ENCODE peak calls at places on chromosome X, in seven cellular contexts. One of them, this sample, is unnamed.

GRCh38 chrX:45711231-45711630 is 510.6 kb upstream of the DIPK2B start:
- DNase-seq in T-helper 1 cell: no peak
- DNase-seq in activated CD4-positive, alpha-beta memory T cell treated with anti-CD3 and anti-CD28 coated beads for 36 hours: no peak
- DNase-seq in astrocyte of the hippocampus: peak
- DNase-seq in activated CD4-positive, alpha-beta T cell treated with anti-CD3 and anti-CD28 coated beads, Interleukin-2, amount 10 ng/mL, durations not matched to agents 24 days and 14 days: no peak
- DNase-seq in HFF-Myc: no peak
- DNase-seq in stimulated activated CD4-positive, alpha-beta T cell treated with anti-CD3 and anti-CD28 coated beads, Interleukin-1b, Interleukin-23, amount 100 ng/mL, for 24 hours: no peak
- DNase-seq in this sample: no peak

GRCh38 chrX:46216406-46216805 is 328.8 kb downstream of the ZNF674 start:
- DNase-seq in activated CD4-positive, alpha-beta T cell treated with anti-CD3 and anti-CD28 coated beads, Interleukin-2, amount 10 ng/mL, durations not matched to agents 24 days and 14 days: no peak
- DNase-seq in stimulated activated CD4-positive, alpha-beta T cell treated with anti-CD3 and anti-CD28 coated beads, Interleukin-1b, Interleukin-23, amount 100 ng/mL, for 24 hours: no peak
- DNase-seq in astrocyte of the hippocampus: peak
- DNase-seq in T-helper 1 cell: no peak
- DNase-seq in HFF-Myc: no peak
- DNase-seq in activated CD4-positive, alpha-beta memory T cell treated with anti-CD3 and anti-CD28 coated beads for 36 hours: no peak
- DNase-seq in this sample: no peak

GRCh38 chrX:82087699-82088098 is 885.8 kb downstream of the SH3BGRL start:
- DNase-seq in astrocyte of the hippocampus: no peak
- DNase-seq in T-helper 1 cell: no peak
- DNase-seq in HFF-Myc: no peak
- DNase-seq in stimulated activated CD4-positive, alpha-beta T cell treated with anti-CD3 and anti-CD28 coated beads, Interleukin-1b, Interleukin-23, amount 100 ng/mL, for 24 hours: no peak
- DNase-seq in activated CD4-positive, alpha-beta T cell treated with anti-CD3 and anti-CD28 coated beads, Interleukin-2, amount 10 ng/mL, durations not matched to agents 24 days and 14 days: no peak
- DNase-seq in activated CD4-positive, alpha-beta memory T cell treated with anti-CD3 and anti-CD28 coated beads for 36 hours: no peak
- DNase-seq in this sample: no peak

GRCh38 chrX:56788717-56789122 is 59.7 kb downstream of the NBDY start:
- DNase-seq in stimulated activated CD4-positive, alpha-beta T cell treated with anti-CD3 and anti-CD28 coated beads, Interleukin-1b, Interleukin-23, amount 100 ng/mL, for 24 hours: peak
- DNase-seq in activated CD4-positive, alpha-beta memory T cell treated with anti-CD3 and anti-CD28 coated beads for 36 hours: no peak
- DNase-seq in T-helper 1 cell: no peak
- DNase-seq in astrocyte of the hippocampus: peak
- DNase-seq in HFF-Myc: no peak
- DNase-seq in activated CD4-positive, alpha-beta T cell treated with anti-CD3 and anti-CD28 coated beads, Interleukin-2, amount 10 ng/mL, durations not matched to agents 24 days and 14 days: peak
- DNase-seq in this sample: no peak

GRCh38 chrX:36963069-36963808 is 44.9 kb upstream of the FAM47C start:
- DNase-seq in activated CD4-positive, alpha-beta T cell treated with anti-CD3 and anti-CD28 coated beads, Interleukin-2, amount 10 ng/mL, durations not matched to agents 24 days and 14 days: no peak
- DNase-seq in T-helper 1 cell: no peak
- DNase-seq in HFF-Myc: no peak
- DNase-seq in activated CD4-positive, alpha-beta memory T cell treated with anti-CD3 and anti-CD28 coated beads for 36 hours: no peak
- DNase-seq in astrocyte of the hippocampus: no peak
- DNase-seq in stimulated activated CD4-positive, alpha-beta T cell treated with anti-CD3 and anti-CD28 coated beads, Interleukin-1b, Interleukin-23, amount 100 ng/mL, for 24 hours: no peak
- DNase-seq in this sample: peak

GRCh38 chrX:24487576-24487975 is 22.5 kb downstream of the PDK3 start:
- DNase-seq in activated CD4-positive, alpha-beta memory T cell treated with anti-CD3 and anti-CD28 coated beads for 36 hours: no peak
- DNase-seq in HFF-Myc: no peak
- DNase-seq in stimulated activated CD4-positive, alpha-beta T cell treated with anti-CD3 and anti-CD28 coated beads, Interleukin-1b, Interleukin-23, amount 100 ng/mL, for 24 hours: no peak
- DNase-seq in activated CD4-positive, alpha-beta T cell treated with anti-CD3 and anti-CD28 coated beads, Interleukin-2, amount 10 ng/mL, durations not matched to agents 24 days and 14 days: no peak
- DNase-seq in T-helper 1 cell: no peak
- DNase-seq in astrocyte of the hippocampus: no peak
- DNase-seq in this sample: no peak

GRCh38 chrX:52341493-52341892 is 27.3 kb upstream of the XAGE2 start:
- DNase-seq in activated CD4-positive, alpha-beta memory T cell treated with anti-CD3 and anti-CD28 coated beads for 36 hours: no peak
- DNase-seq in stimulated activated CD4-positive, alpha-beta T cell treated with anti-CD3 and anti-CD28 coated beads, Interleukin-1b, Interleukin-23, amount 100 ng/mL, for 24 hours: no peak
- DNase-seq in HFF-Myc: no peak
- DNase-seq in astrocyte of the hippocampus: no peak
- DNase-seq in activated CD4-positive, alpha-beta T cell treated with anti-CD3 and anti-CD28 coated beads, Interleukin-2, amount 10 ng/mL, durations not matched to agents 24 days and 14 days: no peak
- DNase-seq in T-helper 1 cell: no peak
- DNase-seq in this sample: no peak

GRCh38 chrX:135536883-135537282 is 16.4 kb downstream of the INTS6L start:
- DNase-seq in stimulated activated CD4-positive, alpha-beta T cell treated with anti-CD3 and anti-CD28 coated beads, Interleukin-1b, Interleukin-23, amount 100 ng/mL, for 24 hours: no peak
- DNase-seq in astrocyte of the hippocampus: no peak
- DNase-seq in activated CD4-positive, alpha-beta memory T cell treated with anti-CD3 and anti-CD28 coated beads for 36 hours: no peak
- DNase-seq in T-helper 1 cell: no peak
- DNase-seq in activated CD4-positive, alpha-beta T cell treated with anti-CD3 and anti-CD28 coated beads, Interleukin-2, amount 10 ng/mL, durations not matched to agents 24 days and 14 days: peak
- DNase-seq in HFF-Myc: no peak
- DNase-seq in this sample: no peak

GRCh38 chrX:102958794-102959193 is 21.7 kb downstream of the RAB40AL start:
- DNase-seq in activated CD4-positive, alpha-beta memory T cell treated with anti-CD3 and anti-CD28 coated beads for 36 hours: no peak
- DNase-seq in stimulated activated CD4-positive, alpha-beta T cell treated with anti-CD3 and anti-CD28 coated beads, Interleukin-1b, Interleukin-23, amount 100 ng/mL, for 24 hours: no peak
- DNase-seq in activated CD4-positive, alpha-beta T cell treated with anti-CD3 and anti-CD28 coated beads, Interleukin-2, amount 10 ng/mL, durations not matched to agents 24 days and 14 days: no peak
- DNase-seq in HFF-Myc: no peak
- DNase-seq in astrocyte of the hippocampus: peak
- DNase-seq in T-helper 1 cell: no peak
- DNase-seq in this sample: no peak

GRCh38 chrX:17377047-17377692 is 2.2 kb downstream of the NHS start:
- DNase-seq in activated CD4-positive, alpha-beta memory T cell treated with anti-CD3 and anti-CD28 coated beads for 36 hours: peak
- DNase-seq in T-helper 1 cell: no peak
- DNase-seq in activated CD4-positive, alpha-beta T cell treated with anti-CD3 and anti-CD28 coated beads, Interleukin-2, amount 10 ng/mL, durations not matched to agents 24 days and 14 days: peak
- DNase-seq in astrocyte of the hippocampus: peak
- DNase-seq in stimulated activated CD4-positive, alpha-beta T cell treated with anti-CD3 and anti-CD28 coated beads, Interleukin-1b, Interleukin-23, amount 100 ng/mL, for 24 hours: no peak
- DNase-seq in HFF-Myc: no peak
- DNase-seq in this sample: peak

GRCh38 chrX:63743596-63743995 is 41.4 kb downstream of the ARHGEF9 start:
- DNase-seq in astrocyte of the hippocampus: no peak
- DNase-seq in HFF-Myc: no peak
- DNase-seq in stimulated activated CD4-positive, alpha-beta T cell treated with anti-CD3 and anti-CD28 coated beads, Interleukin-1b, Interleukin-23, amount 100 ng/mL, for 24 hours: no peak
- DNase-seq in activated CD4-positive, alpha-beta memory T cell treated with anti-CD3 and anti-CD28 coated beads for 36 hours: no peak
- DNase-seq in activated CD4-positive, alpha-beta T cell treated with anti-CD3 and anti-CD28 coated beads, Interleukin-2, amount 10 ng/mL, durations not matched to agents 24 days and 14 days: no peak
- DNase-seq in T-helper 1 cell: no peak
- DNase-seq in this sample: no peak

GRCh38 chrX:153638436-153639176 is 8.4 kb upstream of the DUSP9 start:
- DNase-seq in activated CD4-positive, alpha-beta T cell treated with anti-CD3 and anti-CD28 coated beads, Interleukin-2, amount 10 ng/mL, durations not matched to agents 24 days and 14 days: no peak
- DNase-seq in activated CD4-positive, alpha-beta memory T cell treated with anti-CD3 and anti-CD28 coated beads for 36 hours: no peak
- DNase-seq in T-helper 1 cell: no peak
- DNase-seq in stimulated activated CD4-positive, alpha-beta T cell treated with anti-CD3 and anti-CD28 coated beads, Interleukin-1b, Interleukin-23, amount 100 ng/mL, for 24 hours: no peak
- DNase-seq in astrocyte of the hippocampus: no peak
- DNase-seq in HFF-Myc: no peak
- DNase-seq in this sample: peak

GRCh38 chrX:50903387-50904027 is 7.0 kb upstream of the BMP15 start:
- DNase-seq in T-helper 1 cell: no peak
- DNase-seq in stimulated activated CD4-positive, alpha-beta T cell treated with anti-CD3 and anti-CD28 coated beads, Interleukin-1b, Interleukin-23, amount 100 ng/mL, for 24 hours: no peak
- DNase-seq in activated CD4-positive, alpha-beta memory T cell treated with anti-CD3 and anti-CD28 coated beads for 36 hours: peak
- DNase-seq in HFF-Myc: no peak
- DNase-seq in activated CD4-positive, alpha-beta T cell treated with anti-CD3 and anti-CD28 coated beads, Interleukin-2, amount 10 ng/mL, durations not matched to agents 24 days and 14 days: no peak
- DNase-seq in astrocyte of the hippocampus: peak
- DNase-seq in this sample: peak

GRCh38 chrX:68934922-68935321 is 106.1 kb downstream of the EFNB1 start:
- DNase-seq in astrocyte of the hippocampus: no peak
- DNase-seq in activated CD4-positive, alpha-beta memory T cell treated with anti-CD3 and anti-CD28 coated beads for 36 hours: no peak
- DNase-seq in T-helper 1 cell: no peak
- DNase-seq in HFF-Myc: no peak
- DNase-seq in activated CD4-positive, alpha-beta T cell treated with anti-CD3 and anti-CD28 coated beads, Interleukin-2, amount 10 ng/mL, durations not matched to agents 24 days and 14 days: no peak
- DNase-seq in stimulated activated CD4-positive, alpha-beta T cell treated with anti-CD3 and anti-CD28 coated beads, Interleukin-1b, Interleukin-23, amount 100 ng/mL, for 24 hours: no peak
- DNase-seq in this sample: peak

GRCh38 chrX:45716747-45717146 is 516.1 kb upstream of the DIPK2B start:
- DNase-seq in activated CD4-positive, alpha-beta T cell treated with anti-CD3 and anti-CD28 coated beads, Interleukin-2, amount 10 ng/mL, durations not matched to agents 24 days and 14 days: no peak
- DNase-seq in HFF-Myc: no peak
- DNase-seq in astrocyte of the hippocampus: no peak
- DNase-seq in stimulated activated CD4-positive, alpha-beta T cell treated with anti-CD3 and anti-CD28 coated beads, Interleukin-1b, Interleukin-23, amount 100 ng/mL, for 24 hours: no peak
- DNase-seq in activated CD4-positive, alpha-beta memory T cell treated with anti-CD3 and anti-CD28 coated beads for 36 hours: no peak
- DNase-seq in T-helper 1 cell: no peak
- DNase-seq in this sample: no peak

GRCh38 chrX:153598541-153599191 is at the start of gene CCNQ:
- DNase-seq in HFF-Myc: no peak
- DNase-seq in astrocyte of the hippocampus: peak
- DNase-seq in stimulated activated CD4-positive, alpha-beta T cell treated with anti-CD3 and anti-CD28 coated beads, Interleukin-1b, Interleukin-23, amount 100 ng/mL, for 24 hours: no peak
- DNase-seq in activated CD4-positive, alpha-beta memory T cell treated with anti-CD3 and anti-CD28 coated beads for 36 hours: peak
- DNase-seq in activated CD4-positive, alpha-beta T cell treated with anti-CD3 and anti-CD28 coated beads, Interleukin-2, amount 10 ng/mL, durations not matched to agents 24 days and 14 days: peak
- DNase-seq in T-helper 1 cell: peak
- DNase-seq in this sample: peak

GRCh38 chrX:49171752-49172279 is at the start of gene PLP2:
- DNase-seq in activated CD4-positive, alpha-beta T cell treated with anti-CD3 and anti-CD28 coated beads, Interleukin-2, amount 10 ng/mL, durations not matched to agents 24 days and 14 days: peak
- DNase-seq in astrocyte of the hippocampus: peak
- DNase-seq in stimulated activated CD4-positive, alpha-beta T cell treated with anti-CD3 and anti-CD28 coated beads, Interleukin-1b, Interleukin-23, amount 100 ng/mL, for 24 hours: no peak
- DNase-seq in activated CD4-positive, alpha-beta memory T cell treated with anti-CD3 and anti-CD28 coated beads for 36 hours: peak
- DNase-seq in T-helper 1 cell: peak
- DNase-seq in HFF-Myc: no peak
- DNase-seq in this sample: peak

GRCh38 chrX:153793291-153793690 is 884 bp downstream of the IDH3G start:
- DNase-seq in activated CD4-positive, alpha-beta memory T cell treated with anti-CD3 and anti-CD28 coated beads for 36 hours: no peak
- DNase-seq in activated CD4-positive, alpha-beta T cell treated with anti-CD3 and anti-CD28 coated beads, Interleukin-2, amount 10 ng/mL, durations not matched to agents 24 days and 14 days: no peak
- DNase-seq in HFF-Myc: no peak
- DNase-seq in astrocyte of the hippocampus: no peak
- DNase-seq in stimulated activated CD4-positive, alpha-beta T cell treated with anti-CD3 and anti-CD28 coated beads, Interleukin-1b, Interleukin-23, amount 100 ng/mL, for 24 hours: no peak
- DNase-seq in T-helper 1 cell: no peak
- DNase-seq in this sample: no peak

GRCh38 chrX:50430917-50431316 is 39.7 kb downstream of the DGKK start:
- DNase-seq in astrocyte of the hippocampus: no peak
- DNase-seq in T-helper 1 cell: no peak
- DNase-seq in stimulated activated CD4-positive, alpha-beta T cell treated with anti-CD3 and anti-CD28 coated beads, Interleukin-1b, Interleukin-23, amount 100 ng/mL, for 24 hours: no peak
- DNase-seq in HFF-Myc: no peak
- DNase-seq in activated CD4-positive, alpha-beta memory T cell treated with anti-CD3 and anti-CD28 coated beads for 36 hours: no peak
- DNase-seq in activated CD4-positive, alpha-beta T cell treated with anti-CD3 and anti-CD28 coated beads, Interleukin-2, amount 10 ng/mL, durations not matched to agents 24 days and 14 days: no peak
- DNase-seq in this sample: no peak

GRCh38 chrX:44344194-44344593 is 722 bp upstream of the EFHC2 start:
- DNase-seq in astrocyte of the hippocampus: no peak
- DNase-seq in HFF-Myc: no peak
- DNase-seq in activated CD4-positive, alpha-beta T cell treated with anti-CD3 and anti-CD28 coated beads, Interleukin-2, amount 10 ng/mL, durations not matched to agents 24 days and 14 days: peak
- DNase-seq in activated CD4-positive, alpha-beta memory T cell treated with anti-CD3 and anti-CD28 coated beads for 36 hours: peak
- DNase-seq in stimulated activated CD4-positive, alpha-beta T cell treated with anti-CD3 and anti-CD28 coated beads, Interleukin-1b, Interleukin-23, amount 100 ng/mL, for 24 hours: peak
- DNase-seq in T-helper 1 cell: peak
- DNase-seq in this sample: peak

GRCh38 chrX:148958896-148959295 is 458.5 kb downstream of the AFF2 start:
- DNase-seq in T-helper 1 cell: no peak
- DNase-seq in HFF-Myc: no peak
- DNase-seq in stimulated activated CD4-positive, alpha-beta T cell treated with anti-CD3 and anti-CD28 coated beads, Interleukin-1b, Interleukin-23, amount 100 ng/mL, for 24 hours: no peak
- DNase-seq in activated CD4-positive, alpha-beta memory T cell treated with anti-CD3 and anti-CD28 coated beads for 36 hours: no peak
- DNase-seq in astrocyte of the hippocampus: no peak
- DNase-seq in activated CD4-positive, alpha-beta T cell treated with anti-CD3 and anti-CD28 coated beads, Interleukin-2, amount 10 ng/mL, durations not matched to agents 24 days and 14 days: no peak
- DNase-seq in this sample: no peak

GRCh38 chrX:20969565-20969964 is 404.7 kb upstream of the CNKSR2 start:
- DNase-seq in activated CD4-positive, alpha-beta T cell treated with anti-CD3 and anti-CD28 coated beads, Interleukin-2, amount 10 ng/mL, durations not matched to agents 24 days and 14 days: no peak
- DNase-seq in T-helper 1 cell: no peak
- DNase-seq in stimulated activated CD4-positive, alpha-beta T cell treated with anti-CD3 and anti-CD28 coated beads, Interleukin-1b, Interleukin-23, amount 100 ng/mL, for 24 hours: no peak
- DNase-seq in astrocyte of the hippocampus: no peak
- DNase-seq in HFF-Myc: no peak
- DNase-seq in activated CD4-positive, alpha-beta memory T cell treated with anti-CD3 and anti-CD28 coated beads for 36 hours: no peak
- DNase-seq in this sample: no peak

GRCh38 chrX:71622347-71623104 is 4.2 kb upstream of the CXCR3 start:
- DNase-seq in HFF-Myc: no peak
- DNase-seq in activated CD4-positive, alpha-beta T cell treated with anti-CD3 and anti-CD28 coated beads, Interleukin-2, amount 10 ng/mL, durations not matched to agents 24 days and 14 days: peak
- DNase-seq in T-helper 1 cell: peak
- DNase-seq in activated CD4-positive, alpha-beta memory T cell treated with anti-CD3 and anti-CD28 coated beads for 36 hours: peak
- DNase-seq in stimulated activated CD4-positive, alpha-beta T cell treated with anti-CD3 and anti-CD28 coated beads, Interleukin-1b, Interleukin-23, amount 100 ng/mL, for 24 hours: peak
- DNase-seq in astrocyte of the hippocampus: peak
- DNase-seq in this sample: peak

GRCh38 chrX:39969099-39969825 is 128.5 kb downstream of the BCOR start:
- DNase-seq in T-helper 1 cell: no peak
- DNase-seq in activated CD4-positive, alpha-beta memory T cell treated with anti-CD3 and anti-CD28 coated beads for 36 hours: peak
- DNase-seq in stimulated activated CD4-positive, alpha-beta T cell treated with anti-CD3 and anti-CD28 coated beads, Interleukin-1b, Interleukin-23, amount 100 ng/mL, for 24 hours: no peak
- DNase-seq in HFF-Myc: no peak
- DNase-seq in activated CD4-positive, alpha-beta T cell treated with anti-CD3 and anti-CD28 coated beads, Interleukin-2, amount 10 ng/mL, durations not matched to agents 24 days and 14 days: peak
- DNase-seq in astrocyte of the hippocampus: no peak
- DNase-seq in this sample: peak

GRCh38 chrX:21479695-21480280 is 105.6 kb downstream of the CNKSR2 start:
- DNase-seq in T-helper 1 cell: no peak
- DNase-seq in activated CD4-positive, alpha-beta T cell treated with anti-CD3 and anti-CD28 coated beads, Interleukin-2, amount 10 ng/mL, durations not matched to agents 24 days and 14 days: peak
- DNase-seq in astrocyte of the hippocampus: peak
- DNase-seq in activated CD4-positive, alpha-beta memory T cell treated with anti-CD3 and anti-CD28 coated beads for 36 hours: no peak
- DNase-seq in HFF-Myc: peak
- DNase-seq in stimulated activated CD4-positive, alpha-beta T cell treated with anti-CD3 and anti-CD28 coated beads, Interleukin-1b, Interleukin-23, amount 100 ng/mL, for 24 hours: no peak
- DNase-seq in this sample: peak

GRCh38 chrX:145821291-145821897 is 3.8 kb downstream of the SLITRK2 start:
- DNase-seq in activated CD4-positive, alpha-beta memory T cell treated with anti-CD3 and anti-CD28 coated beads for 36 hours: no peak
- DNase-seq in HFF-Myc: no peak
- DNase-seq in astrocyte of the hippocampus: peak
- DNase-seq in stimulated activated CD4-positive, alpha-beta T cell treated with anti-CD3 and anti-CD28 coated beads, Interleukin-1b, Interleukin-23, amount 100 ng/mL, for 24 hours: no peak
- DNase-seq in T-helper 1 cell: no peak
- DNase-seq in activated CD4-positive, alpha-beta T cell treated with anti-CD3 and anti-CD28 coated beads, Interleukin-2, amount 10 ng/mL, durations not matched to agents 24 days and 14 days: no peak
- DNase-seq in this sample: peak

GRCh38 chrX:40809210-40809609 is 73.9 kb upstream of the MED14 start:
- DNase-seq in activated CD4-positive, alpha-beta memory T cell treated with anti-CD3 and anti-CD28 coated beads for 36 hours: no peak
- DNase-seq in activated CD4-positive, alpha-beta T cell treated with anti-CD3 and anti-CD28 coated beads, Interleukin-2, amount 10 ng/mL, durations not matched to agents 24 days and 14 days: no peak
- DNase-seq in astrocyte of the hippocampus: peak
- DNase-seq in stimulated activated CD4-positive, alpha-beta T cell treated with anti-CD3 and anti-CD28 coated beads, Interleukin-1b, Interleukin-23, amount 100 ng/mL, for 24 hours: no peak
- DNase-seq in T-helper 1 cell: no peak
- DNase-seq in HFF-Myc: no peak
- DNase-seq in this sample: no peak

GRCh38 chrX:68307767-68308166 is 125.5 kb downstream of the OPHN1 start:
- DNase-seq in activated CD4-positive, alpha-beta memory T cell treated with anti-CD3 and anti-CD28 coated beads for 36 hours: no peak
- DNase-seq in HFF-Myc: no peak
- DNase-seq in stimulated activated CD4-positive, alpha-beta T cell treated with anti-CD3 and anti-CD28 coated beads, Interleukin-1b, Interleukin-23, amount 100 ng/mL, for 24 hours: no peak
- DNase-seq in T-helper 1 cell: no peak
- DNase-seq in astrocyte of the hippocampus: peak
- DNase-seq in activated CD4-positive, alpha-beta T cell treated with anti-CD3 and anti-CD28 coated beads, Interleukin-2, amount 10 ng/mL, durations not matched to agents 24 days and 14 days: no peak
- DNase-seq in this sample: no peak

GRCh38 chrX:44003975-44004374 is 30.8 kb upstream of the NDP start:
- DNase-seq in astrocyte of the hippocampus: no peak
- DNase-seq in HFF-Myc: no peak
- DNase-seq in T-helper 1 cell: no peak
- DNase-seq in activated CD4-positive, alpha-beta memory T cell treated with anti-CD3 and anti-CD28 coated beads for 36 hours: no peak
- DNase-seq in activated CD4-positive, alpha-beta T cell treated with anti-CD3 and anti-CD28 coated beads, Interleukin-2, amount 10 ng/mL, durations not matched to agents 24 days and 14 days: no peak
- DNase-seq in stimulated activated CD4-positive, alpha-beta T cell treated with anti-CD3 and anti-CD28 coated beads, Interleukin-1b, Interleukin-23, amount 100 ng/mL, for 24 hours: no peak
- DNase-seq in this sample: no peak

This sample was measured in endodermal cell.